ENCODE peak calls at places on chromosomes 6 and 20, in nine cellular contexts. V is Caki2; I is hepatic stellate cell; B is OCI-LY7; O is stomach; K is NCI-H1436; Y is HCEC 1CT; G is cardiac septum; H is activated naive CD8-positive, alpha-beta T cell treated with anti-CD3 and anti-CD28 coated beads, Interleukin-2, amount 50 U/mL, for 24 hours. S is an unnamed sample.

GRCh38 chr6:43921039-43921438 is 151.0 kb downstream of the VEGFA start:
- DNase-seq in V (no peak), I (no peak), B (no peak), O (no peak), K (no peak), Y (no peak), G (no peak), H (no peak), S (no peak)

GRCh38 chr6:39797751-39798150 is 5.6 kb downstream of the DAAM2 start:
- DNase-seq in V (no peak), I (no peak), B (no peak), O (no peak), K (no peak), Y (no peak), G (no peak), H (no peak), S (no peak)

GRCh38 chr6:165183071-165183470 is 126.3 kb downstream of the C6orf118 start:
- DNase-seq in V (no peak), I (no peak), B (no peak), O (no peak), K (no peak), Y (no peak), G (no peak), H (no peak), S (no peak)

GRCh38 chr20:60131375-60131774 is 173.2 kb downstream of the CDH26 start:
- DNase-seq in V (no peak), I (no peak), B (no peak), O (no peak), K (no peak), Y (no peak), G (no peak), H (no peak), S (no peak)

GRCh38 chr20:49677777-49678758 is 35.6 kb downstream of the B4GALT5 start:
- DNase-seq in V (no peak), I (no peak), B (no peak), O (peak; percentile 55), K (no peak), Y (no peak), G (no peak), H (no peak), S (no peak)

GRCh38 chr6:147765541-147765940 is 257.1 kb downstream of the SAMD5 start:
- DNase-seq in V (no peak), I (no peak), B (no peak), O (no peak), K (no peak), Y (no peak), G (no peak), H (no peak), S (no peak)

GRCh38 chr6:112665815-112666214 is 318.7 kb downstream of the RFPL4B start:
- DNase-seq in V (no peak), I (no peak), B (no peak), O (no peak), K (no peak), Y (peak; percentile 38), G (no peak), H (no peak), S (no peak)

GRCh38 chr6:3428247-3428646 is 28.6 kb downstream of the SLC22A23 start:
- DNase-seq in V (no peak), I (no peak), B (no peak), O (no peak), K (no peak), Y (no peak), G (no peak), H (no peak), S (no peak)

GRCh38 chr20:59020938-59021551 is 1.8 kb downstream of the TUBB1 start:
- DNase-seq in V (no peak), I (no peak), B (no peak), O (no peak), K (no peak), Y (no peak), G (no peak), H (no peak), S (no peak)

GRCh38 chr6:26155066-26155925 is 68.1 kb downstream of the HFE start:
- DNase-seq in V (peak; percentile 74), I (peak; percentile 20), B (peak; percentile 61), O (no peak), K (no peak), Y (peak; percentile 34), G (no peak), H (peak; percentile 45), S (peak; percentile 49)

GRCh38 chr6:12555267-12555666 is 161.3 kb upstream of the PHACTR1 start:
- DNase-seq in V (no peak), I (peak; percentile 45), B (no peak), O (no peak), K (no peak), Y (peak; percentile 81), G (no peak), H (no peak), S (no peak)

GRCh38 chr20:63873477-63873971 is 8.5 kb downstream of the TPD52L2 start:
- DNase-seq in V (no peak), I (peak; percentile 60), B (no peak), O (no peak), K (no peak), Y (peak; percentile 93), G (peak; percentile 90), H (no peak), S (no peak)

GRCh38 chr6:119207973-119208725 is 129.7 kb upstream of the FAM184A start:
- DNase-seq in V (no peak), I (no peak), B (no peak), O (no peak), K (no peak), Y (peak; percentile 41), G (no peak), H (no peak), S (no peak)

GRCh38 chr6:29759457-29759856 is 36.2 kb downstream of the HLA-F start:
- DNase-seq in V (no peak), I (no peak), B (peak; percentile 74), O (no peak), K (no peak), Y (no peak), G (no peak), H (no peak), S (no peak)

GRCh38 chr6:113560908-113561307 is 296.2 kb upstream of the MARCKS start:
- DNase-seq in V (no peak), I (no peak), B (no peak), O (no peak), K (no peak), Y (peak; percentile 74), G (no peak), H (no peak), S (no peak)

GRCh38 chr6:88651400-88651799 is 312.0 kb downstream of the RNGTT start:
- DNase-seq in V (no peak), I (no peak), B (no peak), O (no peak), K (no peak), Y (no peak), G (no peak), H (no peak), S (no peak)

GRCh38 chr6:49541936-49542335 is 8.5 kb upstream of the C6orf141 start:
- DNase-seq in V (no peak), I (no peak), B (no peak), O (no peak), K (peak; percentile 24), Y (peak; percentile 31), G (no peak), H (no peak), S (no peak)

GRCh38 chr6:13559968-13560650 is 14.3 kb upstream of the SIRT5 start:
- DNase-seq in V (no peak), I (no peak), B (no peak), O (no peak), K (peak; percentile 89), Y (no peak), G (no peak), H (no peak), S (no peak)

GRCh38 chr6:17457956-17458355 is 64.6 kb downstream of the CAP2 start:
- DNase-seq in V (no peak), I (no peak), B (no peak), O (no peak), K (no peak), Y (no peak), G (no peak), H (no peak), S (no peak)

GRCh38 chr6:3878048-3878666 is 29.0 kb downstream of the FAM50B start:
- DNase-seq in V (no peak), I (no peak), B (no peak), O (no peak), K (no peak), Y (no peak), G (no peak), H (no peak), S (no peak)

GRCh38 chr6:45488884-45489283 is 111.2 kb upstream of the SUPT3H start:
- DNase-seq in V (no peak), I (no peak), B (no peak), O (no peak), K (no peak), Y (no peak), G (no peak), H (no peak), S (no peak)

GRCh38 chr6:140032177-140032576 is 657.7 kb upstream of the CITED2 start:
- DNase-seq in V (no peak), I (no peak), B (no peak), O (no peak), K (no peak), Y (peak; percentile 43), G (no peak), H (no peak), S (no peak)

GRCh38 chr20:11544029-11544678 is 373.5 kb upstream of the BTBD3 start:
- DNase-seq in V (peak; percentile 78), I (peak; percentile 19), B (peak; percentile 41), O (no peak), K (peak; percentile 58), Y (peak; percentile 32), G (no peak), H (no peak), S (peak; percentile 47)

GRCh38 chr6:138492113-138492512 is 7.2 kb downstream of the NHSL1 start:
- DNase-seq in V (no peak), I (no peak), B (no peak), O (no peak), K (no peak), Y (no peak), G (no peak), H (no peak), S (no peak)

GRCh38 chr20:4328541-4328940 is 313.2 kb upstream of the RNF24 start:
- DNase-seq in V (no peak), I (no peak), B (no peak), O (no peak), K (no peak), Y (no peak), G (no peak), H (no peak), S (no peak)

GRCh38 chr20:52103911-52104545 is 87.6 kb downstream of the ZFP64 start:
- DNase-seq in V (no peak), I (peak; percentile 29), B (no peak), O (no peak), K (no peak), Y (no peak), G (no peak), H (peak; percentile 23), S (no peak)

GRCh38 chr6:11144393-11144829 is 32.9 kb upstream of the ERVFRD-1 start:
- DNase-seq in V (peak; percentile 77), I (peak; percentile 70), B (peak; percentile 71), O (peak; percentile 82), K (peak; percentile 44), Y (peak; percentile 72), G (peak; percentile 91), H (peak; percentile 81), S (peak; percentile 35)

GRCh38 chr6:4667591-4667990 is 108.6 kb upstream of the CDYL start:
- DNase-seq in V (no peak), I (no peak), B (no peak), O (no peak), K (no peak), Y (no peak), G (no peak), H (no peak), S (no peak)

GRCh38 chr6:11645016-11645415 is 107.5 kb downstream of the TMEM170B start:
- DNase-seq in V (no peak), I (peak; percentile 40), B (no peak), O (no peak), K (no peak), Y (no peak), G (no peak), H (no peak), S (no peak)

GRCh38 chr6:2959909-2960719 is 11.3 kb downstream of the SERPINB6 start:
- DNase-seq in V (peak; percentile 61), I (peak; percentile 92), B (no peak), O (no peak), K (no peak), Y (peak; percentile 71), G (no peak), H (no peak), S (no peak)

GRCh38 chr20:23361108-23361650 is 803 bp upstream of the GZF1 start:
- DNase-seq in V (no peak), I (no peak), B (no peak), O (no peak), K (no peak), Y (peak; percentile 30), G (no peak), H (no peak), S (no peak)